ENCODE peak calls at places on chromosomes 5 and 9, in five cellular contexts. E is heart left ventricle, J is brain microvascular endothelial cell, G is BJ, O is AG04450. A is an unnamed sample.

GRCh38 chr5:6766558-6767191 is 53.4 kb downstream of the TENT4A start:
- DNase-seq in E (peak; percentile 94), J (peak; percentile 30), G (no peak), O (no peak), A (peak; percentile 47)

GRCh38 chr5:151787817-151788216 is 16.1 kb downstream of the G3BP1 start:
- DNase-seq in E (no peak), J (no peak), G (no peak), O (no peak), A (no peak)

GRCh38 chr5:94777163-94777885 is 158.9 kb downstream of the SLF1 start:
- DNase-seq in E (no peak), J (no peak), G (no peak), O (no peak), A (no peak)

GRCh38 chr5:142313693-142314092 is 11.1 kb downstream of the SPRY4 start:
- DNase-seq in E (no peak), J (no peak), G (no peak), O (no peak), A (no peak)

GRCh38 chr9:105064248-105065118 is 136.5 kb upstream of the ABCA1 start:
- DNase-seq in E (peak; percentile 96), J (peak; percentile 97), G (peak; percentile 90), O (peak; percentile 92), A (peak; percentile 99)

GRCh38 chr9:87201316-87201715 is 254.0 kb upstream of the GAS1 start:
- DNase-seq in E (no peak), J (peak; percentile 29), G (no peak), O (no peak), A (no peak)

GRCh38 chr5:115600771-115601170 is 1.5 kb downstream of the TICAM2 start:
- DNase-seq in E (no peak), J (no peak), G (no peak), O (no peak), A (no peak)

GRCh38 chr5:1199649-1200494 is 1.5 kb upstream of the SLC6A19 start:
- DNase-seq in E (no peak), J (no peak), G (no peak), O (no peak), A (no peak)

GRCh38 chr9:95801797-95802196 is 73.7 kb upstream of the ERCC6L2 start:
- DNase-seq in E (no peak), J (no peak), G (no peak), O (no peak), A (no peak)

GRCh38 chr5:5589146-5589826 is 166.8 kb downstream of the ICE1 start:
- DNase-seq in E (no peak), J (no peak), G (no peak), O (no peak), A (no peak)

GRCh38 chr5:139670369-139671095 is 22.4 kb downstream of the CXXC5 start:
- DNase-seq in E (no peak), J (no peak), G (no peak), O (no peak), A (no peak)

GRCh38 chr9:134440636-134441226 is 114.5 kb downstream of the RXRA start:
- DNase-seq in E (no peak), J (no peak), G (no peak), O (no peak), A (no peak)

GRCh38 chr5:167812871-167813270 is 478.6 kb upstream of the WWC1 start:
- DNase-seq in E (no peak), J (no peak), G (no peak), O (no peak), A (no peak)

GRCh38 chr5:32276173-32276853 is 36.4 kb downstream of the MTMR12 start:
- DNase-seq in E (no peak), J (no peak), G (no peak), O (no peak), A (no peak)

GRCh38 chr9:2489838-2490314 is 131.7 kb upstream of the VLDLR start:
- DNase-seq in E (no peak), J (no peak), G (peak; percentile 76), O (peak; percentile 16), A (no peak)

GRCh38 chr5:119362714-119363113 is 6.9 kb downstream of the TNFAIP8 start:
- DNase-seq in E (no peak), J (no peak), G (no peak), O (no peak), A (no peak)

DNA sequence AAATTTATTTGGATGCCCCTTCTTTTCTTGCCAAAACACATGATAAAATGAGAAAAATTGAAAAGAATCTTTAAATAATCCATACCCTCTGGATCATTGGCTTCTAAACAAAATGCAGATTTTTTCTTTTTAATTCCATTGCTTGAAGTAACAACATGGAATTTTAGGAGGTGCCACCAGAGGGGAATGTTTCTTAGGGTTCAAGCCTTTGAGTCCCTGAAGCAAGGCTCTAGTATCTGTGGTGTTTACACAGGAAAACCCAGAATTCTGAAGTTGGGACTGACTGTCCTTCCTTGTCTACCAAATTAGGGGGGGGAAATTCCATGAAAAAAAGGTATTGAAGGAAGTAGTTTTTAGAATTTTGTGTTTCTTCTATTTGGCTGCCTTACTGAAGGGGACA is 69.4 kb downstream of the LMNB1 start:
- DNase-seq in E (no peak), J (no peak), G (no peak), O (no peak), A (no peak)
- TF ChIP-seq CTCF in E (no peak), J (peak; percentile 26), G (peak; percentile 41), O (peak; percentile 33), A (no peak)

DNA sequence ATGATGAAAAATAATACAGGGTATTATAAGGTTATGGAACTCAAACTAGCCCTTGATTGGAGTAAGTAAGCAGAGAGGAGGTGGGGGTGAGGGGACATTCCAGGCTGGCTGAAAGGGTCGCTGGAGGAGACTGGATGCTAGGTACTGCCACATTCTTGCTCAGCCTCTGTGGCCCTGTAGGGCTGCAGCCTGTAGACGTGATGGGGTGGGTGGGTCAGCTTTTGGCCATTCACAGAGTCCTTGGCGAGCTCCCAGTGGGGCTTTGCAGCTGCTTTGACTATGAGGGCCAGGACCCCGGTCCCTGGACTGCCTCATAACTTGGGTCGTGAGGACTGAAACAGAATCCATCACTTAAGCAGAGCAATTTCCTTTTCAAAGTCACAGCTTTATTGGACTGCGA is 4.2 kb upstream of the GDNF start:
- DNase-seq in E (no peak), J (no peak), G (no peak), O (no peak), A (no peak)
- H3K4me3 ChIP-seq in E (no peak overlapping the region), J (no peak overlapping the region), G (no peak overlapping the region), O (no peak overlapping the region), A (no peak overlapping the region)

DNA sequence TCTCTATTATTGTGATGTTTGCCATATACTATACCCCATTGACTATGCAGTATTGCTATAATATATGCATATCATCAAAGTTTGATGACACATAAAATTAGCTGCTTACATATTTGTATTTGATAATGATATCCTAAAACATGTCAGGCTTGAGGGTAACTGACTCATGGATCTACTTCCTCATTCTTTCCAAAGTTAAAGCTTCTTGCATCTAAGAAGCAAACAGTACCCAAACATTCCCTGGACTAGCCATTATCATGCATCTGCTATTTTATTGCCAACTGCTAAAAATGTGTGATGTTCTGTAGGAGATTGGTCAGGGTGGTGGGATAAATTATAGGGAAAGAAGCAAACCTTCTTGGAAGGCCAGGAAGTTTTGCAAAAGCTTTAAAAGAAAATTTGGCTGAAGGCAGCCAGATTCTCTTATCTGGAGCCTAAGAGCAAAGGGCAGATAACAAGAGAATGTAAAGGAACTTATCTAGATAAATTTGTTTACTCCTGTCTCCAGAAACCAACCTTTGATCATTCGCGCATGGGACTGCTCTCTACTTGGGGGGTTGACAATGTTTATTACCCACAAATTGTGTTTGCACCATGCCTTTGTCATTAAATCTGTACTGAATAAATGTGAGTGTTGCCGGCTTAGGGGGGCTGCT is 604.1 kb upstream of the TLE4 start:
- DNase-seq in E (no peak), J (no peak), G (no peak), O (no peak), A (no peak)
- TF ChIP-seq CTCF in E (no peak), J (no peak), G (no peak), O (no peak), A (no peak)

GRCh38 chr5:75558221-75558620 is 46.5 kb downstream of the POLK start:
- DNase-seq in E (no peak), J (no peak), G (no peak), O (no peak), A (no peak)
- H3K4me3 ChIP-seq in E (no peak overlapping the region), J (no peak overlapping the region), G (no peak overlapping the region), O (no peak overlapping the region), A (no peak overlapping the region)

GRCh38 chr5:103743455-103743854 is 180.9 kb upstream of the NUDT12 start:
- DNase-seq in E (no peak), J (no peak), G (no peak), O (no peak), A (no peak)
- TF ChIP-seq CTCF in E (no peak), J (no peak), G (no peak), O (no peak), A (no peak)

DNA sequence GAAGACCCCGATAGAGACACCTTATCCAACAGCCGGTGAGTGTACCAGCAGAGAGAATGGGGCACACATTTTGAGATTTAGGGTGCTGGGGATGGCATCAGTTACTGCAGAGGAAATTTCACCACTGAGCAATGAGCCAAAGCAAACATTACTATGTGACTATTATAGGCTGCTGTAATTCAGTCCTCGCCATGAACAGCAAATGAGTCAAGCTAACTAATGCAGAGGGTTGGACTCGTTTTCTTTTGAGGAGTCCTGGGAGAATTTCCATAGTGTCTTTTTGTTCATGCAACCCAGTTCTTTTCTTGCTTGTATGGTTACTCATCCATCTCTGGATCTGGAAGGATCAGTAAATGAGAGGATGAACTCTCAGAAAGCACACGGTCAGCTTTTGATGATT is 323.8 kb downstream of the PSAT1 start:
- DNase-seq in E (no peak), J (peak; percentile 71), G (peak; percentile 49), O (peak; percentile 55), A (no peak)
- H3K4me3 ChIP-seq in E (no peak overlapping the region), J (no peak overlapping the region), G (no peak overlapping the region), O (peak overlapping the region; percentile 10), A (no peak overlapping the region)

GRCh38 chr5:154644745-154645411 is 110.3 kb upstream of the LARP1 start:
- DNase-seq in E (no peak), J (no peak), G (no peak), O (no peak), A (no peak)

GRCh38 chr5:154648229-154648628 is 106.9 kb upstream of the LARP1 start:
- DNase-seq in E (no peak), J (no peak), G (no peak), O (no peak), A (no peak)

GRCh38 chr5:154647760-154648143 is 107.4 kb upstream of the LARP1 start:
- DNase-seq in E (no peak), J (no peak), G (no peak), O (no peak), A (peak; percentile 6)

GRCh38 chr5:154646841-154647759 is 108.1 kb upstream of the LARP1 start:
- DNase-seq in E (peak; percentile 59), J (no peak), G (no peak), O (no peak), A (peak; percentile 83)

GRCh38 chr5:154642499-154643245 is 112.5 kb upstream of the LARP1 start:
- DNase-seq in E (no peak), J (peak; percentile 38), G (no peak), O (no peak), A (no peak)
- TF ChIP-seq CTCF in E (peak; percentile 44), J (peak; percentile 67), G (peak; percentile 71), O (peak; percentile 81), A (peak; percentile 51)